ENCODE peak calls at places on chromosomes 13 and 19, in seven cellular contexts. T is T-helper 2 cell, H is activated T-cell treated with anti-CD3 and anti-CD28 coated beads for 24 hours, I is Ammon's horn, N is astrocyte of the spinal cord, V is BJ, L is DMS79 treated with DMSO at 0.1 percent for 48 hours. F is an unnamed sample.

GRCh38 chr19:17205237-17206140 is 9.7 kb upstream of the USE1 start:
- DNase-seq in T (peak), H (peak), I (peak), N (peak), V (no peak), L (no peak), F (no peak)

GRCh38 chr13:94860981-94861407 is 148.6 kb upstream of the SOX21 start:
- DNase-seq in T (no peak), H (no peak), I (no peak), N (peak), V (no peak), L (no peak), F (peak)

GRCh38 chr19:1260749-1261511 is 8.2 kb upstream of the CIRBP start:
- DNase-seq in T (peak), H (peak), I (peak), N (peak), V (no peak), L (peak), F (peak)

GRCh38 chr19:4012092-4012974 is 4.8 kb downstream of the PIAS4 start:
- DNase-seq in T (no peak), H (no peak), I (no peak), N (no peak), V (no peak), L (no peak), F (no peak)

GRCh38 chr19:9848060-9848459 is 12.9 kb downstream of the PIN1 start:
- DNase-seq in T (no peak), H (no peak), I (no peak), N (no peak), V (no peak), L (no peak), F (no peak)

GRCh38 chr19:23699521-23699860 is 12.5 kb upstream of the ZNF675 start:
- DNase-seq in T (no peak), H (no peak), I (no peak), N (no peak), V (no peak), L (peak), F (no peak)

GRCh38 chr13:59178344-59178743 is 985.4 kb downstream of the DIAPH3 start:
- DNase-seq in T (no peak), H (no peak), I (no peak), N (peak), V (no peak), L (no peak), F (peak)

GRCh38 chr13:110089815-110090214 is 217.1 kb downstream of the COL4A1 start:
- DNase-seq in T (no peak), H (no peak), I (no peak), N (no peak), V (no peak), L (no peak), F (no peak)

GRCh38 chr19:48926909-48927308 is 6.6 kb upstream of the DHDH start:
- DNase-seq in T (no peak), H (peak), I (peak), N (peak), V (peak), L (no peak), F (peak)

GRCh38 chr19:17605761-17606745 is 50.6 kb downstream of the COLGALT1 start:
- DNase-seq in T (peak), H (peak), I (peak), N (peak), V (peak), L (no peak), F (peak)

GRCh38 chr13:29922896-29923295 is 72.5 kb upstream of the UBL3 start:
- DNase-seq in T (no peak), H (no peak), I (no peak), N (peak), V (no peak), L (no peak), F (peak)

GRCh38 chr13:60397693-60398437 is 845 bp downstream of the TDRD3 start:
- DNase-seq in T (peak), H (peak), I (peak), N (peak), V (peak), L (peak), F (peak)

GRCh38 chr19:16088351-16088984 is 12.2 kb downstream of the TPM4 start:
- DNase-seq in T (no peak), H (no peak), I (no peak), N (no peak), V (no peak), L (no peak), F (peak)